ENCODE peak calls at places on chromosomes 12 and 14, in eight cellular contexts. X is NCI-H1930; P is activated CD8-positive, alpha-beta memory T cell treated with anti-CD3 and anti-CD28 coated beads, Interleukin-2, amount 10 ng/mL, durations not matched to agents 7 days and 5 days; H is pancreas; C is D341Med; T is stimulated activated CD4-positive, alpha-beta T cell treated with anti-CD3 and anti-CD28 coated beads, TNF-alpha, amount 100 ng/mL, for 48 hours; K is dorsolateral prefrontal cortex; O is HS-27A. S is an unnamed sample.

GRCh38 chr12:68981536-68981935 is 48.6 kb upstream of the CPM start:
- DNase-seq in C (no peak), T (no peak), K (no peak), O (no peak), X (no peak), H (no peak), P (no peak), S (no peak)

GRCh38 chr14:59629384-59630158 is 53.0 kb upstream of the CCDC175 start:
- DNase-seq in P (no peak), K (no peak), O (no peak), X (no peak), H (no peak), T (no peak), C (no peak), S (no peak)

GRCh38 chr12:99505805-99506204 is 141.7 kb upstream of the GARIN6 start:
- DNase-seq in C (no peak), P (no peak), T (no peak), X (no peak), H (no peak), K (no peak), O (no peak), S (no peak)

GRCh38 chr12:4562034-4562657 is at the start of gene DYRK4:
- DNase-seq in X (no peak), O (no peak), C (peak; percentile 45), T (no peak), P (no peak), H (peak; percentile 67), K (peak; percentile 71), S (no peak)

GRCh38 chr14:94110552-94111181 is at the start of gene IFI27:
- DNase-seq in T (no peak), H (no peak), X (no peak), P (peak; percentile 46), O (no peak), K (no peak), C (no peak), S (no peak)

GRCh38 chr12:118271770-118272417 is 100.8 kb downstream of the TAOK3 start:
- DNase-seq in X (no peak), K (no peak), H (no peak), C (no peak), P (no peak), O (no peak), T (no peak), S (no peak)

GRCh38 chr14:104247336-104248202 is 109.2 kb downstream of the KIF26A start:
- DNase-seq in T (no peak), P (no peak), X (no peak), C (peak; percentile 32), K (peak; percentile 33), H (no peak), O (no peak), S (no peak)

GRCh38 chr12:22088886-22089285 is 42.9 kb downstream of the CMAS start:
- DNase-seq in K (no peak), O (no peak), H (no peak), P (no peak), C (no peak), T (no peak), X (no peak), S (no peak)

GRCh38 chr14:43665570-43666267 is 841.4 kb downstream of the FSCB start:
- DNase-seq in O (no peak), H (no peak), P (no peak), K (no peak), T (no peak), C (no peak), X (no peak), S (no peak)